ENCODE peak calls at places on chromosome 7, in six cellular contexts. U is effector memory CD4-positive, alpha-beta T cell; W is adipocyte; E is pancreas; Q is SJCRH30; V is body of pancreas. N is an unnamed sample. For H3K4me1, the result is how much of the 10 kb centered on the place peaks cover.

GRCh38 chr7:84042110-84042539 is 152.5 kb downstream of the SEMA3A start:
- DNase-seq in U (no peak), W (peak), E (no peak), Q (peak), V (no peak), N (no peak)

GRCh38 chr7:121582258-121582657 is 186.2 kb upstream of the FAM3C start:
- DNase-seq in U (no peak), W (no peak), E (no peak), Q (no peak), V (no peak), N (no peak)

GRCh38 chr7:137946015-137946414 is 55.9 kb downstream of the CREB3L2 start:
- DNase-seq in U (no peak), W (no peak), E (no peak), Q (no peak), V (no peak), N (no peak)

GRCh38 chr7:96349572-96349971 is 27.7 kb upstream of the SLC25A13 start:
- DNase-seq in U (no peak), W (no peak), E (no peak), Q (no peak), V (no peak), N (peak)

GRCh38 chr7:71683382-71683781 is 551.4 kb downstream of the GALNT17 start:
- DNase-seq in U (no peak), W (no peak), E (no peak), Q (no peak), V (no peak), N (no peak)

GRCh38 chr7:5997210-5997808 is 11.5 kb downstream of the PMS2 start:
- DNase-seq in U (no peak), W (peak), E (peak), Q (peak), V (peak), N (peak)

GRCh38 chr7:79118143-79118542 is 335.3 kb downstream of the MAGI2 start:
- DNase-seq in U (no peak), W (no peak), E (no peak), Q (no peak), V (no peak), N (no peak)

GRCh38 chr7:133290041-133290440 is 37.2 kb downstream of the EXOC4 start:
- DNase-seq in U (no peak), W (no peak), E (no peak), Q (no peak), V (no peak), N (no peak)

GRCh38 chr7:64307254-64308018 is 6.3 kb upstream of the ZNF736 start:
- DNase-seq in U (peak), W (peak), E (peak), Q (no peak), V (peak), N (peak)

GRCh38 chr7:15821484-15822122 is 135.1 kb upstream of the MEOX2 start:
- DNase-seq in U (no peak), W (peak), E (no peak), Q (no peak), V (no peak), N (no peak)

GRCh38 chr7:46752881-46753366 is 829.0 kb downstream of the TNS3 start:
- DNase-seq in U (no peak), W (peak), E (no peak), Q (no peak), V (no peak), N (no peak)

GRCh38 chr7:138886501-138886917 is 88.5 kb upstream of the ATP6V0A4 start:
- DNase-seq in U (no peak), W (peak), E (no peak), Q (peak), V (peak), N (peak)

GRCh38 chr7:119197872-119198527 is 973.5 kb downstream of the ANKRD7 start:
- DNase-seq in U (no peak), W (peak), E (peak), Q (peak), V (peak), N (peak)

GRCh38 chr7:66356277-66356721 is 151.2 kb downstream of the TPST1 start:
- DNase-seq in U (no peak), W (no peak), E (no peak), Q (no peak), V (no peak), N (no peak)

GRCh38 chr7:73618538-73618937 is 5.8 kb downstream of the MLXIPL start:
- DNase-seq in U (no peak), W (no peak), E (no peak), Q (no peak), V (no peak), N (no peak)

GRCh38 chr7:30659312-30659711 is 22.9 kb downstream of the CRHR2 start:
- DNase-seq in U (no peak), W (no peak), E (no peak), Q (peak), V (no peak), N (no peak)

GRCh38 chr7:114921636-114922150 is at the start of gene MDFIC:
- DNase-seq in U (peak), W (no peak), E (no peak), Q (no peak), V (peak), N (no peak)

GRCh38 chr7:130910949-130911944 is 177.2 kb upstream of the KLF14 start:
- DNase-seq in U (no peak), W (peak), E (no peak), Q (no peak), V (no peak), N (no peak)

GRCh38 chr7:150382844-150383225 is 3.7 kb downstream of the ZNF775 start:
- DNase-seq in U (no peak), W (no peak), E (no peak), Q (no peak), V (no peak), N (no peak)

GRCh38 chr7:27662490-27663205 is at the start of gene HIBADH:
- DNase-seq in U (peak), W (peak), E (peak), Q (peak), V (peak), N (peak)

GRCh38 chr7:9945131-9945530 is 1028.5 kb upstream of the PHF14 start:
- DNase-seq in U (no peak), W (no peak), E (no peak), Q (no peak), V (no peak), N (no peak)

GRCh38 chr7:9937944-9938631 is 1035.6 kb upstream of the PHF14 start:
- DNase-seq in U (no peak), W (no peak), E (no peak), Q (peak), V (no peak), N (no peak)

DNA sequence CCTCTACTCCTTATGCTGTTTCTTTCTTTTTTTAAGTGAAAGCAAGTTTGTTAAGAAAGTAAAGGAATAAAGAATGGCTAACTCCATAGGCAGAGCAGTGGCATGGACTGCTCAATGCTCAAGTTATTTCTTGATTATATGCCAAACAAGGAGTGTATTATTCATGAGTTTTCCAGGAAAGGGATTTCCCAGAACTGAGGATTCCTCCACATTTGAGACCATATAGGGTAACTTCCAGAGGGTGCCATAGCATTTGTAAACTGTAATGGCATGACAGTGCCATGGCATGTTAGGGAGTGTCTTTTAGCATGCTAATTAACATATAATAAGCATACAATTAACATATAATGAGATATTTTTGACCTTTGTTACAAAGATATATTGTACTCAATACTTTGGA is 1034.5 kb upstream of the PHF14 start:
- DNase-seq in U (no peak), W (no peak), E (no peak), Q (no peak), V (no peak), N (no peak)
- H3K4me1 ChIP-seq in U (under half), W (under half), E (under half), Q (under half), V (under half), N (under half)

DNA sequence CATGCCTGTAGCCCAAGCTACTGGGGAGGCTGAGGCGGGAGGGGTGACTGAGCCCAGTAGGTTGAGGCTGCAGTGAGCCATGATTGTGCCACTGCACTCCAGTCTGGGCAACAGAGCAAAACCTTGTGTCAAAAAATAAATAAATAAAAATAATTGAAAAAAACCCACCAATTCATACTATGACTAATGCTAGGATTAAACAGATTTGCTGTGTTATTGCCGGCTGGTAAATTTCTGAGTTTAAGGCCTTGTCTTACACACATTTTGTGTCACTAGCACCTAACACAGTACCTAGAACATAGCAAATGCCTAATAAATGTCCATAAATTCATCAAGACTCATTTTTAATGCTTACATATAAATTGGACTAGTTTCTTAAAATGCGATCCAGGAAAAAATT is 8.7 kb downstream of the ESYT2 start:
- DNase-seq in U (no peak), W (peak), E (no peak), Q (no peak), V (no peak), N (no peak)
- H3K4me1 ChIP-seq in U (half or more), W (half or more), E (half or more), Q (under half), V (half or more), N (half or more)

DNA sequence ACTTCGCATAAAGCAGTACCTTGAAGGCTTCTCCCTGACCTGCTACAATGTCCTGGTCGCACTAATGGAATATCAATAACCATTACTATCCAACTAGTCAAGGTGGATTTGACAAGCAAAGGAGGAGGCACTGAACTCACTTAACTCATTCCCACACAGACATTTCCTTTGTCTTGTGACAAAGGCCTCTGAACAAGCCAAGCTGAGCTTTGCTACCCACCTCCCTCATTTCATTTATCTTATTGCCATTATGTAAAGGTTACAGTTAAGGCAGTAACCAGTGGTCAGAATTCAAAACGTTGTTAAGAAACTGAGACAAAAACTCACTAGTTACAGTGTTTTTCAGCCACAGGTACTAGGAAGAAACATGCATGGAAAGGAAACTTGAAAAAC is 7.3 kb downstream of the ELMO1 start:
- DNase-seq in U (no peak), W (no peak), E (no peak), Q (no peak), V (no peak), N (no peak)
- H3K4me1 ChIP-seq in U (under half), W (under half), E (under half), Q (under half), V (under half), N (under half)

DNA sequence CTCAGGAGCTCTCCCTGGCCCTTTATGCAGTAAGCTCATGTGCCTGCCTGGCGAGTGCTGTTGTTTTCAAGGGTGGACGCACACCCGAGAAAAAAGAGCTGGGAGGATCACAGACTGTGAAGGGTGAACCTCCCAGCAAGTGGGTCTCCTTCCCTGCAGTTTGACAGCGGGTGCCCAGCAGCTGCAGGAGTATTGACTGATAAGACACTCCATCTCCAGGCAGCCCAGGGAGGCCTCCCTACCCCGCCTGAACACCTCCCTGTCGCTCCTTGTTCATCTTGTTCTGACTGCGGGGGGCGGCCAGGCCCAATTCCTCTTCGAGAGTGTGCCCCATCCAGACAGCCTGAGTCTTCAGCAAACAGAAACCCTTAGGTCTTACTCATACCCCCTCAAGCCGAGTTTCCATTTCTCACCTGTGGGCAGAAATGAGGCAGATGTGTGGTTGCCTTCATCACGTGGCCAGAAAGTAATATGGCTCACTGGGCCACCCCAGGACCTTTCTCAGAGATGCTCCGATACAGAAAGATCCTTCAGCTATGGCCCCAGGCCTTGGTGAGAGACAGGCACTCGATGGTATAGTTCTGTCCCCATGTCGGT is 17.2 kb downstream of the MDH2 start:
- DNase-seq in U (no peak), W (no peak), E (no peak), Q (no peak), V (no peak), N (no peak)
- H3K4me1 ChIP-seq in U (under half), W (under half), E (under half), Q (under half), V (under half), N (under half)

DNA sequence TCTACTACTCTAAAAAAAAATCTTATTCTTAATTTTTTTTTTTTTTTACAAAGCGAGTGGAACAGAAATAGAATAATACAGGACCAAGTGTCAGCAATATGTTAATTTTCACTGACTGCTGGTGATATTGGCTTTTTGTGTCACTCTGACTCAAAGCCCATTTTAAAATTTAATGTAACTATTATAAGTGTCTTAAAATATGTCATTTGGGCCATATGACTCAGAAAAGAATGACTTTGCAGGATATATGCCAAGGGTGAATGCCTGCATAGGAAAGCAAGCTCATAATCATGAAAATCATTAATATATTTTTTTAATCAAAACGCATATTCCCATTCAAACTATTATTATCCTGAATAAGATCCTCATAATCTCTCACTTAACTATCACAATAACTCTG is 149.2 kb downstream of the GNAT3 start:
- DNase-seq in U (no peak), W (no peak), E (no peak), Q (no peak), V (no peak), N (no peak)
- H3K4me1 ChIP-seq in U (under half), W (under half), E (under half), Q (under half), V (under half), N (under half)

GRCh38 chr7:44153948-44154335 is 12.8 kb upstream of the MYL7 start:
- DNase-seq in U (no peak), W (no peak), E (no peak), Q (no peak), V (no peak), N (no peak)
- H3K4me1 ChIP-seq in U (under half), W (under half), E (under half), Q (under half), V (under half), N (under half)

DNA sequence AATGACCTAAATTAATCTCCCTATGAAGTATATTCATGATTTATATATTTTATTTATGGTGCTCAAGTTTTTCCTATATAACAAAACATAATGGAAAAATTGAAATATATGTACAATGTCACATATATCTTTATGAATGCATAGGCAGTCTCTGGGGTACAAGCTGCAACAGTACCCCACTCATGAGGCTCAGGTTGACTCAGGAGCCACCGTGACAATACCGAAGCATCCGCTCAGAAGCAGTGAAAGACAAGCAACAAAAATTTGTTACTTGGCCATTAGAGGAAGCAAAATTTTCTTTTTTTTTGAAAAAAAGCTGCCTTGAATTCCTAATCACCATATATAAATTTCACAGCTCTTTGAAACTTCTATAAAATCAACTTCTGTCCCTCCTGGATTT is 2.9 kb downstream of the NAMPT start:
- DNase-seq in U (no peak), W (no peak), E (no peak), Q (no peak), V (no peak), N (no peak)
- H3K4me1 ChIP-seq in U (under half), W (under half), E (under half), Q (under half), V (under half), N (under half)

DNA sequence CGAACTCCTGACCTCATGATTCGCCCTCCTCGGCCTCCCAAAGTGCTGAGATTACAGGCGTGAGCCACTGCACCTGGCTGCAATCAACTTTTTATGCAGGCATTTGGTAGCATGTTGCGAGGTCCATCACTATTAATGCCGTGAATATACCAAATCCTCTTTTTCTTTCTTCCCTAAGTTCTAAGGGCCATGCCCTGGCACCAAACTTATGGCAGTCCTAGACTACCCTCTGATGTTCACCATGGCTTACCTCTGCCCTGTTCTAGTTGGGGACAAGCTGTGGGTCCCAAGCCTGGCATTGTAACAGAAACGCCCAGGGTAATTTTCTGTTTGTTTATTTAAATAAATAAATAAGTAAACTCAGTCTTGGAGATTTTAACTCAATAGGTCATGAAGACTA is 13.3 kb downstream of the PRSS2 start:
- DNase-seq in U (no peak), W (no peak), E (no peak), Q (no peak), V (no peak), N (no peak)
- H3K4me1 ChIP-seq in U (under half), W (under half), E (under half), Q (under half), V (under half), N (under half)

GRCh38 chr7:117048854-117049321 is 95.6 kb downstream of the ST7 start:
- DNase-seq in U (no peak), W (no peak), E (no peak), Q (no peak), V (no peak), N (no peak)
- H3K4me1 ChIP-seq in U (under half), W (under half), E (under half), Q (under half), V (under half), N (under half)

GRCh38 chr7:43625977-43626376 is 43.1 kb downstream of the STK17A start:
- DNase-seq in U (no peak), W (no peak), E (no peak), Q (no peak), V (no peak), N (no peak)
- H3K4me1 ChIP-seq in U (under half), W (under half), E (under half), Q (under half), V (under half), N (under half)